ENCODE peak calls at places on chromosomes 3 and 15, in six cellular contexts. V is right cardiac atrium, R is cardiac muscle cell, K is lung, M is GM23248, Q is tibial artery. L is an unnamed sample.

GRCh38 chr3:197408177-197408957 is 110.0 kb upstream of the DLG1 start:
- DNase-seq in V (no peak), R (no peak), K (no peak), M (no peak), Q (no peak), L (no peak)

GRCh38 chr15:38005949-38006800 is 71.7 kb downstream of the TMCO5A start:
- DNase-seq in V (no peak), R (no peak), K (no peak), M (peak; percentile 17), Q (no peak), L (no peak)

GRCh38 chr15:68994981-68995753 is 19.3 kb upstream of the NOX5 start:
- DNase-seq in V (no peak), R (no peak), K (no peak), M (no peak), Q (no peak), L (no peak)

GRCh38 chr3:16132190-16132589 is 42.3 kb upstream of the GALNT15 start:
- DNase-seq in V (no peak), R (no peak), K (no peak), M (no peak), Q (no peak), L (peak; percentile 13)

GRCh38 chr3:186849392-186849975 is 7.0 kb downstream of the ADIPOQ start:
- DNase-seq in V (no peak), R (peak; percentile 62), K (no peak), M (peak; percentile 22), Q (no peak), L (no peak)

GRCh38 chr3:177525414-177525813 is 328.1 kb upstream of the TBL1XR1 start:
- DNase-seq in V (no peak), R (no peak), K (no peak), M (no peak), Q (no peak), L (no peak)

GRCh38 chr3:123658118-123658859 is 73.4 kb upstream of the HACD2 start:
- DNase-seq in V (peak; percentile 59), R (peak; percentile 77), K (peak; percentile 80), M (peak; percentile 92), Q (peak; percentile 96), L (no peak)

GRCh38 chr15:90316139-90316538 is 35.9 kb upstream of the ZNF774 start:
- DNase-seq in V (no peak), R (no peak), K (no peak), M (no peak), Q (no peak), L (no peak)

GRCh38 chr3:44114142-44114541 is 127.5 kb upstream of the TOPAZ1 start:
- DNase-seq in V (peak; percentile 39), R (peak; percentile 34), K (no peak), M (peak; percentile 56), Q (no peak), L (peak; percentile 68)

GRCh38 chr3:55718475-55718874 is 231.4 kb upstream of the WNT5A start:
- DNase-seq in V (no peak), R (peak; percentile 7), K (no peak), M (peak; percentile 42), Q (no peak), L (no peak)

GRCh38 chr3:81516042-81516441 is 245.4 kb downstream of the GBE1 start:
- DNase-seq in V (no peak), R (no peak), K (no peak), M (no peak), Q (no peak), L (no peak)

GRCh38 chr15:39613271-39613670 is 32.4 kb downstream of the THBS1 start:
- DNase-seq in V (no peak), R (no peak), K (no peak), M (peak; percentile 22), Q (no peak), L (no peak)

GRCh38 chr3:198079771-198080520 is 119.9 kb downstream of the LMLN start:
- DNase-seq in V (no peak), R (peak; percentile 31), K (no peak), M (peak; percentile 18), Q (no peak), L (no peak)

GRCh38 chr3:43872901-43873300 is 182.2 kb downstream of the ABHD5 start:
- DNase-seq in V (no peak), R (peak; percentile 35), K (no peak), M (peak; percentile 45), Q (no peak), L (no peak)

GRCh38 chr15:29135702-29136426 is 133.8 kb downstream of the NSMCE3 start:
- DNase-seq in V (no peak), R (no peak), K (no peak), M (no peak), Q (peak; percentile 54), L (no peak)

GRCh38 chr3:140341213-140341612 is 336.7 kb upstream of the TRIM42 start:
- DNase-seq in V (peak; percentile 54), R (no peak), K (no peak), M (no peak), Q (no peak), L (no peak)

GRCh38 chr3:81485444-81485865 is 276.0 kb downstream of the GBE1 start:
- DNase-seq in V (no peak), R (peak; percentile 83), K (no peak), M (peak; percentile 89), Q (peak; percentile 65), L (no peak)

GRCh38 chr3:67649681-67650080 is 4.7 kb downstream of the SUCLG2 start:
- DNase-seq in V (no peak), R (no peak), K (no peak), M (no peak), Q (no peak), L (no peak)

GRCh38 chr15:71559098-71559497 is 251.3 kb upstream of the NR2E3 start:
- DNase-seq in V (no peak), R (peak; percentile 44), K (no peak), M (peak; percentile 45), Q (no peak), L (no peak)

GRCh38 chr15:63430766-63431451 is 49.3 kb upstream of the CA12 start:
- DNase-seq in V (no peak), R (no peak), K (no peak), M (peak; percentile 40), Q (no peak), L (no peak)

GRCh38 chr3:176341963-176342362 is 855.3 kb downstream of the TBL1XR1 start:
- DNase-seq in V (no peak), R (no peak), K (no peak), M (no peak), Q (no peak), L (no peak)

GRCh38 chr3:152717252-152717651 is 117.7 kb upstream of the P2RY1 start:
- DNase-seq in V (no peak), R (peak; percentile 33), K (no peak), M (no peak), Q (no peak), L (no peak)

GRCh38 chr15:79948095-79948695 is 22.8 kb downstream of the BCL2A1 start:
- DNase-seq in V (no peak), R (no peak), K (no peak), M (no peak), Q (no peak), L (no peak)

GRCh38 chr15:84761534-84762190 is 13.3 kb downstream of the ZNF592 start:
- DNase-seq in V (no peak), R (no peak), K (no peak), M (no peak), Q (no peak), L (no peak)

DNA sequence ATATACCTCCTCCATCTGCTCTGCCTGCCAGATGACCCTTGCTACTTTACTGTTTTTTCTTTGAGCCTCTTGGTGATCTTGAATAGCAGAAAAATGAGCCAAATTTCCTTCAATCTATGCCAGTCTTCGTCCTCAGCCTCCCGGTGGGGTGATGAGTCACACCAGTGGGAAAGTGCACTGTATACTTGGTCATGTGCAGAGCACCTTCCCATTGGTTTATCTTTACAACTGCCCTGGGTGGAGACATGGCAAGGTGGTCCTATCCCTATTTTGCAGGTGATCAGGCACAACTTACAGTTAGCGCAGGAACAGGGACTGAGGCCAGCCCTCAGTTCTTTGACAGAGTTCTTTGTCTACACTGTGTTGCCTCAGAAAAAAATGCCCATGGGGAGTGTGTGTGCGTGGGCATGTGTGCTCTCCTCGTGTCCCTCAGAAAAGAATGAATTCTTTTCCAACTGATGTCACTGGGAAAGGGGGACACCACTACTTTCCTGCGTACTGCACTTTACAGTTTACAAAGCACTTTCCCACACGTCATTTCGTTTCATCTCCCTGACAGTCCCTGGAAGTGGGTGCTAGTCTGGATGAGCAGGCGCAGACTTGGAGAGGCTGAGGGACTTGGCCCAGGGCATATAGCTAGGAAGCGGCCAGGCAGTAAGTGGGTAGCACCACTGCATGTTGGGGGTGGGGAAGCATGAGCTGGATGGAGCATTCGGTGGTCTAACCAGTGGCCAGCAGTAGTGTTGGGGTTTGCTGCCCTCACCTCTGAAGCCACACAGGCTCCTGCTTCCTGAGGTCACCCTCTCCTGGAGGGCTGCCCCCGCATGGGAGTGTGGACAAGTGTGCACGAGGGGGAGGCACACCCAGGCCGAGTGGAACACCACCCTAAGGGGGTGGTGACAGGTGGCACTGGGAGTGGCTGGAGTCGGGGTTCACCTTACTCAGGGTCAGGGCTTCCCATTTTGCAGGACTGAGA is 24.1 kb downstream of the SMAD3 start:
- DNase-seq in V (no peak), R (peak; percentile 60), K (no peak), M (peak; percentile 76), Q (no peak), L (no peak)
- H3K27ac ChIP-seq in V (no peak overlapping the region), R (peak overlapping the region; percentile 89), K (no peak overlapping the region), M (no peak overlapping the region), Q (no peak overlapping the region), L (no peak overlapping the region)

GRCh38 chr3:46398186-46398955 is 8.5 kb downstream of the CCR5AS start:
- DNase-seq in V (no peak), R (no peak), K (no peak), M (no peak), Q (no peak), L (no peak)

GRCh38 chr3:46400000-46400734 is 6.7 kb downstream of the CCR5AS start:
- DNase-seq in V (no peak), R (peak; percentile 84), K (no peak), M (peak; percentile 55), Q (no peak), L (no peak)

GRCh38 chr3:46401579-46401978 is 5.3 kb downstream of the CCR5AS start:
- DNase-seq in V (no peak), R (no peak), K (no peak), M (no peak), Q (no peak), L (no peak)

GRCh38 chr3:46399557-46399956 is 7.3 kb downstream of the CCR5AS start:
- DNase-seq in V (no peak), R (no peak), K (no peak), M (peak; percentile 49), Q (no peak), L (no peak)

GRCh38 chr3:46400846-46401245 is 6.0 kb downstream of the CCR5AS start:
- DNase-seq in V (no peak), R (no peak), K (no peak), M (no peak), Q (no peak), L (no peak)
- H3K4me1 ChIP-seq in V (peaks cover 4% of the 10 kb centered on the region), R (peaks cover 31% of the 10 kb centered on the region), K (peaks cover 22% of the 10 kb centered on the region), M (peaks cover 14% of the 10 kb centered on the region), Q (peaks cover 5% of the 10 kb centered on the region), L (no peaks in the 10 kb centered on the region)

DNA sequence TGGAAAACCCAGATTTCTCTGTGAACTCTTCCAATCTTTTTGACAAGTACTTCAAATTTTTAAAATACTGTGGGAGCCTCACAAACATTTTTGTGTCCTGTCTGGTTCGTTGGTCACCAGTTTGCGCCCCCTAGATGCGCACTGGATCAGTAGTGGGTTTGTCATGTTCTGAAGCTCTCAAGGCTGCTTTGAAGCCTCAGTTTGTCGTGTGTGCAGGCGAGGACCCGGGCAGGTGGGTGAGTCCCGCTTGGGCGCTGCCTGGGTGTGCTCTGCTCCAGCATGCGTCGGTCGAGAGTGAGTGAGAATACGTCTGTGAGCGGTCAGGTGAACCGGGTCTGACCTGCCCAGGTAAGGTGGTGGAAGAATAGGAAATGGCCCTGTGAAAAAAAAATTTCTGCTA is 17.3 kb upstream of the AEN start:
- DNase-seq in V (no peak), R (no peak), K (no peak), M (no peak), Q (no peak), L (no peak)
- H3K4me3 ChIP-seq in V (no peak overlapping the region), R (peak overlapping the region; percentile 19), K (no peak overlapping the region), M (no peak overlapping the region), Q (no peak overlapping the region), L (no peak overlapping the region)

GRCh38 chr15:73981761-73982222 is 10.3 kb downstream of the STOML1 start:
- DNase-seq in V (no peak), R (peak; percentile 12), K (no peak), M (peak; percentile 61), Q (no peak), L (no peak)
- H3K27ac ChIP-seq in V (peak overlapping the region; percentile 98), R (no peak overlapping the region), K (peak overlapping the region; percentile 95), M (peak overlapping the region; percentile 92), Q (peak overlapping the region; percentile 85), L (no peak overlapping the region)

L was measured in iPS DF 6.9.